ENCODE peak calls at places on chromosomes 16 and 17, in eight cellular contexts. One of them, this sample, is unnamed.

GRCh38 chr17:68532826-68533225 is 20.6 kb downstream of the PRKAR1A start:
- DNase-seq in WTC11: no peak
- DNase-seq in AG10803: no peak
- DNase-seq in GM10248: no peak
- DNase-seq in GM13977: no peak
- DNase-seq in stomach: no peak
- DNase-seq in omental fat pad: no peak
- DNase-seq in activated B cell treated with CpG ODN at 0.5 μM for 24 hours: no peak
- DNase-seq in this sample: no peak

GRCh38 chr17:45791935-45792334 is 7.8 kb downstream of the CRHR1 start:
- DNase-seq in WTC11: no peak
- DNase-seq in AG10803: no peak
- DNase-seq in omental fat pad: no peak
- DNase-seq in GM13977: no peak
- DNase-seq in activated B cell treated with CpG ODN at 0.5 μM for 24 hours: no peak
- DNase-seq in stomach: peak; percentile 35
- DNase-seq in GM10248: no peak
- DNase-seq in this sample: no peak

GRCh38 chr16:49352923-49353322 is 20.7 kb upstream of the C16orf78 start:
- DNase-seq in omental fat pad: no peak
- DNase-seq in WTC11: peak; percentile 68
- DNase-seq in activated B cell treated with CpG ODN at 0.5 μM for 24 hours: no peak
- DNase-seq in GM10248: no peak
- DNase-seq in stomach: no peak
- DNase-seq in AG10803: peak; percentile 6
- DNase-seq in GM13977: no peak
- DNase-seq in this sample: no peak

GRCh38 chr17:81734405-81735055 is 22.4 kb downstream of the SLC25A10 start:
- DNase-seq in AG10803: no peak
- DNase-seq in GM10248: no peak
- DNase-seq in WTC11: no peak
- DNase-seq in stomach: peak; percentile 73
- DNase-seq in GM13977: no peak
- DNase-seq in omental fat pad: no peak
- DNase-seq in activated B cell treated with CpG ODN at 0.5 μM for 24 hours: no peak
- DNase-seq in this sample: no peak

GRCh38 chr16:30997000-30997886 is 12.2 kb downstream of the HSD3B7 start:
- DNase-seq in AG10803: peak; percentile 78
- DNase-seq in stomach: peak; percentile 83
- DNase-seq in WTC11: peak; percentile 87
- DNase-seq in activated B cell treated with CpG ODN at 0.5 μM for 24 hours: peak; percentile 68
- DNase-seq in GM10248: peak; percentile 100
- DNase-seq in GM13977: peak; percentile 99
- DNase-seq in omental fat pad: peak; percentile 77
- DNase-seq in this sample: peak; percentile 66

GRCh38 chr17:78925234-78925633 is at the start of gene TIMP2:
- DNase-seq in GM10248: peak; percentile 77
- DNase-seq in WTC11: peak; percentile 86
- DNase-seq in GM13977: peak; percentile 87
- DNase-seq in activated B cell treated with CpG ODN at 0.5 μM for 24 hours: peak; percentile 62
- DNase-seq in AG10803: peak; percentile 83
- DNase-seq in omental fat pad: peak; percentile 67
- DNase-seq in stomach: peak; percentile 87
- DNase-seq in this sample: peak; percentile 78

GRCh38 chr16:11361043-11361442 is 15.8 kb downstream of the RMI2 start:
- DNase-seq in omental fat pad: no peak
- DNase-seq in WTC11: no peak
- DNase-seq in GM13977: no peak
- DNase-seq in stomach: no peak
- DNase-seq in GM10248: no peak
- DNase-seq in AG10803: peak; percentile 71
- DNase-seq in activated B cell treated with CpG ODN at 0.5 μM for 24 hours: no peak
- DNase-seq in this sample: no peak

GRCh38 chr16:85304337-85304736 is 192.1 kb upstream of the CIBAR2 start:
- DNase-seq in activated B cell treated with CpG ODN at 0.5 μM for 24 hours: no peak
- DNase-seq in WTC11: no peak
- DNase-seq in GM13977: no peak
- DNase-seq in omental fat pad: no peak
- DNase-seq in stomach: no peak
- DNase-seq in AG10803: no peak
- DNase-seq in GM10248: no peak
- DNase-seq in this sample: no peak

GRCh38 chr17:79800325-79801155 is 3.7 kb upstream of the CBX8 start:
- DNase-seq in GM10248: no peak
- DNase-seq in omental fat pad: no peak
- DNase-seq in activated B cell treated with CpG ODN at 0.5 μM for 24 hours: no peak
- DNase-seq in WTC11: peak; percentile 77
- DNase-seq in stomach: no peak
- DNase-seq in GM13977: peak; percentile 72
- DNase-seq in AG10803: peak; percentile 48
- DNase-seq in this sample: peak; percentile 21

GRCh38 chr17:74785096-74785980 is 9.2 kb upstream of the NAT9 start:
- DNase-seq in AG10803: no peak
- DNase-seq in activated B cell treated with CpG ODN at 0.5 μM for 24 hours: no peak
- DNase-seq in omental fat pad: no peak
- DNase-seq in stomach: no peak
- DNase-seq in WTC11: no peak
- DNase-seq in GM13977: no peak
- DNase-seq in GM10248: no peak
- DNase-seq in this sample: no peak
- TF ChIP-seq CTCF in AG10803: no peak
- TF ChIP-seq CTCF in activated B cell treated with CpG ODN at 0.5 μM for 24 hours: no peak
- TF ChIP-seq CTCF in omental fat pad: no peak
- TF ChIP-seq CTCF in stomach: no peak
- TF ChIP-seq CTCF in WTC11: no peak
- TF ChIP-seq CTCF in GM13977: no peak
- TF ChIP-seq CTCF in GM10248: no peak
- TF ChIP-seq CTCF in this sample: peak; percentile 39

GRCh38 chr17:18167421-18167820 is 16.2 kb upstream of the ALKBH5 start:
- DNase-seq in GM13977: no peak
- DNase-seq in GM10248: no peak
- DNase-seq in omental fat pad: no peak
- DNase-seq in activated B cell treated with CpG ODN at 0.5 μM for 24 hours: no peak
- DNase-seq in AG10803: no peak
- DNase-seq in stomach: no peak
- DNase-seq in WTC11: no peak
- DNase-seq in this sample: no peak

GRCh38 chr17:18163528-18163927 is 20.1 kb upstream of the ALKBH5 start:
- DNase-seq in AG10803: no peak
- DNase-seq in GM10248: no peak
- DNase-seq in activated B cell treated with CpG ODN at 0.5 μM for 24 hours: no peak
- DNase-seq in omental fat pad: no peak
- DNase-seq in WTC11: no peak
- DNase-seq in stomach: no peak
- DNase-seq in GM13977: no peak
- DNase-seq in this sample: no peak

GRCh38 chr17:18161226-18162094 is 22.2 kb upstream of the ALKBH5 start:
- DNase-seq in AG10803: no peak
- DNase-seq in GM10248: peak; percentile 89
- DNase-seq in GM13977: peak; percentile 81
- DNase-seq in WTC11: no peak
- DNase-seq in activated B cell treated with CpG ODN at 0.5 μM for 24 hours: no peak
- DNase-seq in omental fat pad: no peak
- DNase-seq in stomach: no peak
- DNase-seq in this sample: no peak

GRCh38 chr17:18172528-18173278 is 10.9 kb upstream of the ALKBH5 start:
- DNase-seq in WTC11: no peak
- DNase-seq in activated B cell treated with CpG ODN at 0.5 μM for 24 hours: no peak
- DNase-seq in omental fat pad: no peak
- DNase-seq in GM10248: no peak
- DNase-seq in GM13977: no peak
- DNase-seq in AG10803: peak; percentile 38
- DNase-seq in stomach: no peak
- DNase-seq in this sample: no peak

DNA sequence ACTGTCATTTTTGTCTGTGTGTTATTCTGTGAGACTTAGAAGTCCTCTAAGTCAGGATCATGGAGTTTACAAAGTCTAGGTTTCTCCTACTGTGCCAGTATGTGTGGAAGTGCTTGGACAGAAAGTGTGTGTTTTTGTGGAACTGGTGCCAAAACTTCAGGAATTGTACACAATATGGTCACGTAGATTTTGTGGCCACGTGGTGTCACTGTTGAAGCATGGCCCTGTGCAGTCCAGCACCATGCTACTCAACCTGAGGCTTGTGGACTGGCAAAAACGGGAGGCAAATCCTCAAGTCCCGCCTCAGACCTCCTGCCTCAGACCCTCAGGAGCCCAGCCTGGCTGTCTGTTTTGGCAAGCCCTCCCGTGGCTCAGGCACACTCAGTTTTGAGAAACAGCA is 16.7 kb upstream of the ALKBH5 start:
- DNase-seq in stomach: peak; percentile 44
- DNase-seq in GM13977: no peak
- DNase-seq in WTC11: no peak
- DNase-seq in AG10803: no peak
- DNase-seq in GM10248: no peak
- DNase-seq in activated B cell treated with CpG ODN at 0.5 μM for 24 hours: no peak
- DNase-seq in omental fat pad: no peak
- DNase-seq in this sample: no peak
- TF ChIP-seq CTCF in stomach: no peak
- TF ChIP-seq CTCF in GM13977: peak; percentile 44
- TF ChIP-seq CTCF in WTC11: no peak
- TF ChIP-seq CTCF in AG10803: peak; percentile 11
- TF ChIP-seq CTCF in GM10248: peak; percentile 3
- TF ChIP-seq CTCF in activated B cell treated with CpG ODN at 0.5 μM for 24 hours: no peak
- TF ChIP-seq CTCF in omental fat pad: no peak
- TF ChIP-seq CTCF in this sample: peak; percentile 20

GRCh38 chr17:43873091-43873490 is 26.1 kb downstream of the CD300LG start:
- DNase-seq in GM10248: no peak
- DNase-seq in activated B cell treated with CpG ODN at 0.5 μM for 24 hours: no peak
- DNase-seq in WTC11: no peak
- DNase-seq in stomach: no peak
- DNase-seq in omental fat pad: no peak
- DNase-seq in AG10803: no peak
- DNase-seq in GM13977: no peak
- DNase-seq in this sample: no peak
- TF ChIP-seq CTCF in GM10248: no peak
- TF ChIP-seq CTCF in activated B cell treated with CpG ODN at 0.5 μM for 24 hours: no peak
- TF ChIP-seq CTCF in WTC11: no peak
- TF ChIP-seq CTCF in stomach: no peak
- TF ChIP-seq CTCF in omental fat pad: no peak
- TF ChIP-seq CTCF in AG10803: no peak
- TF ChIP-seq CTCF in GM13977: no peak
- TF ChIP-seq CTCF in this sample: peak; percentile 35

GRCh38 chr17:50056217-50056960 is 479 bp downstream of the ITGA3 start:
- DNase-seq in GM10248: peak; percentile 79
- DNase-seq in activated B cell treated with CpG ODN at 0.5 μM for 24 hours: peak; percentile 48
- DNase-seq in AG10803: peak; percentile 63
- DNase-seq in WTC11: peak; percentile 89
- DNase-seq in stomach: peak; percentile 76
- DNase-seq in omental fat pad: no peak
- DNase-seq in GM13977: peak; percentile 78
- DNase-seq in this sample: peak; percentile 62
- TF ChIP-seq CTCF in GM10248: peak; percentile 66
- TF ChIP-seq CTCF in activated B cell treated with CpG ODN at 0.5 μM for 24 hours: no peak
- TF ChIP-seq CTCF in AG10803: peak; percentile 48
- TF ChIP-seq CTCF in WTC11: no peak
- TF ChIP-seq CTCF in stomach: no peak
- TF ChIP-seq CTCF in omental fat pad: no peak
- TF ChIP-seq CTCF in GM13977: peak; percentile 66
- TF ChIP-seq CTCF in this sample: peak; percentile 61

DNA sequence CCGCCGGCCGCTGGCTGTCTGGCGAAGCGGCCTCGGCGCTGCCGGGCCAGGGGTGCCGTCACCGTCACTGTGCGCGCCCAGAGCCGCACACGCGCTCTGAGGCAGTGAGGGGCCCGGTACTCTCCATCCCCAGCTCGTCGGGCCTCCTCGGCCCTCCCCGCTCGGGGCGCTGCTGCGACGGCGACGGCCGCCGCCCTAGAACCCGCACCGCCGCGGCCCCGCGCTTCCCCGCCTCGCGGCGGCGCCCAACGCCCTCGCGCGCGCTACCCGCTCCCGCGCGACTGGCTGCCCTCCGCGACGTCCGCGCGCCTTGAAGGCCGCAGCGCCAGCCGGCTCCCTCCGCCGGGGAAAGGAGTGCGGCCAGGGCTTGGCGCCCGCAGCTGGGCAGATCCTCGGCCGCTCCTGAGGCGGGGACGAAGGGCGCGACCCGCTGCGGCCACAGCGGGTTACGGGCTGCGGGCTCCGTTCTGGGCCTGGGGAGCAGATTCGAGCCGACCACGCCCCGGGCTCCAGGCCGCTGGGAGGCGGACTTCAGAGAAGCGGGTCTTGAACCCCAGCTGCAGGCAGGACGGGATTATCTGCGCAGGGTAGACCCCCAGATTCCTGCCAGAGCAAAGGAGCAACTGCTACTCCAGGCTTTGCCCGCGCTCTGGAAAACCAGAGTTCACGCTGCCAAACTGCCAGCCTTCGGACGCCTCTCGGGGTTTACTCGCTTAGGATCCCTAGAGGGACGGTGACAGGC is at the start of gene ULK2:
- DNase-seq in activated B cell treated with CpG ODN at 0.5 μM for 24 hours: peak; percentile 33
- DNase-seq in GM10248: peak; percentile 67
- DNase-seq in WTC11: peak; percentile 70
- DNase-seq in omental fat pad: no peak
- DNase-seq in GM13977: peak; percentile 77
- DNase-seq in AG10803: peak; percentile 86
- DNase-seq in stomach: peak; percentile 68
- DNase-seq in this sample: peak; percentile 6
- TF ChIP-seq CTCF in activated B cell treated with CpG ODN at 0.5 μM for 24 hours: no peak
- TF ChIP-seq CTCF in GM10248: peak; percentile 26
- TF ChIP-seq CTCF in WTC11: no peak
- TF ChIP-seq CTCF in omental fat pad: no peak
- TF ChIP-seq CTCF in GM13977: peak; percentile 13
- TF ChIP-seq CTCF in AG10803: no peak
- TF ChIP-seq CTCF in stomach: no peak
- TF ChIP-seq CTCF in this sample: no peak